ENCODE peak calls at places on chromosome 7, in seven cellular contexts. S is WTC11, M is hepatocyte, L is NB4, X is tibial artery, H is pancreas, V is GM10248. E is an unnamed sample.
A peak's percentile ranks its signal among the peaks of the same experiment; 100 is the strongest.

GRCh38 chr7:351681-352480 is 61.9 kb downstream of the FOXL3 start:
- DNase-seq in X (no peak), L (no peak), H (peak; percentile 72), V (no peak), S (no peak), M (no peak), E (peak; percentile 75)

GRCh38 chr7:24871765-24872164 is 108.2 kb downstream of the OSBPL3 start:
- DNase-seq in M (no peak), S (no peak), V (no peak), X (no peak), H (no peak), L (peak; percentile 51), E (no peak)

GRCh38 chr7:1058821-1059199 is 14.5 kb downstream of the GPR146 start:
- DNase-seq in M (no peak), S (no peak), L (no peak), V (no peak), H (peak; percentile 27), X (no peak), E (peak; percentile 33)

GRCh38 chr7:128893251-128894100 is 17.0 kb downstream of the KCP start:
- DNase-seq in M (no peak), H (peak; percentile 60), L (no peak), V (no peak), S (no peak), X (no peak), E (no peak)

GRCh38 chr7:128783143-128783799 is 7.7 kb upstream of the OPN1SW start:
- DNase-seq in H (no peak), V (no peak), M (peak; percentile 86), L (peak; percentile 76), X (peak; percentile 88), S (peak; percentile 93), E (peak; percentile 25)

GRCh38 chr7:33792547-33793105 is 112.7 kb upstream of the BMPER start:
- DNase-seq in S (no peak), M (no peak), X (no peak), H (no peak), L (no peak), V (no peak), E (no peak)

GRCh38 chr7:144391014-144391413 is 12.5 kb downstream of the NOBOX start:
- DNase-seq in S (no peak), X (no peak), H (no peak), M (no peak), V (no peak), L (no peak), E (no peak)

GRCh38 chr7:70042533-70042932 is 444.3 kb downstream of the AUTS2 start:
- DNase-seq in V (no peak), S (no peak), X (no peak), H (no peak), M (peak; percentile 44), L (peak; percentile 77), E (no peak)

GRCh38 chr7:148712610-148713330 is 14.1 kb downstream of the CUL1 start:
- DNase-seq in M (no peak), L (no peak), H (no peak), S (no peak), X (no peak), V (no peak), E (no peak)

GRCh38 chr7:107924841-107925490 is 34.0 kb downstream of the DLD start:
- DNase-seq in V (peak; percentile 23), H (no peak), L (peak; percentile 60), X (no peak), M (no peak), S (no peak), E (no peak)

GRCh38 chr7:116441534-116441933 is 58.0 kb upstream of the CAV2 start:
- DNase-seq in M (no peak), L (no peak), H (no peak), X (no peak), V (no peak), S (no peak), E (no peak)

GRCh38 chr7:129607471-129608120 is 3.9 kb upstream of the NRF1 start:
- DNase-seq in X (no peak), S (peak; percentile 71), V (peak; percentile 46), M (peak; percentile 35), L (peak; percentile 83), H (no peak), E (peak; percentile 66)

GRCh38 chr7:130695840-130696239 is 9.5 kb upstream of the TSGA13 start:
- DNase-seq in V (peak; percentile 35), H (no peak), M (peak; percentile 23), S (no peak), X (no peak), L (peak; percentile 57), E (no peak)

GRCh38 chr7:92835851-92836488 is 403 bp downstream of the CDK6 start:
- DNase-seq in V (peak; percentile 41), X (peak; percentile 70), S (no peak), M (peak; percentile 28), H (peak; percentile 43), L (peak; percentile 47), E (peak; percentile 62)

GRCh38 chr7:46750321-46750865 is 829.3 kb upstream of the IGFBP3 start:
- DNase-seq in V (no peak), M (no peak), H (no peak), X (no peak), L (no peak), S (no peak), E (no peak)

GRCh38 chr7:2817456-2817855 is 26.7 kb downstream of the GNA12 start:
- DNase-seq in H (no peak), M (no peak), L (no peak), V (no peak), S (no peak), X (no peak), E (no peak)

GRCh38 chr7:27175626-27176342 is 1.7 kb upstream of the HOXA10 start:
- DNase-seq in X (peak; percentile 67), S (no peak), M (no peak), H (no peak), L (no peak), V (no peak), E (no peak)

GRCh38 chr7:156537006-156537405 is 103.6 kb upstream of the RNF32 start:
- DNase-seq in S (no peak), H (no peak), L (no peak), M (no peak), X (no peak), V (no peak), E (no peak)

GRCh38 chr7:27098493-27099223 is 2.9 kb upstream of the HOXA1 start:
- DNase-seq in H (peak; percentile 48), V (peak; percentile 10), L (no peak), X (no peak), M (no peak), S (no peak), E (no peak)

GRCh38 chr7:43691611-43692010 is 37.7 kb downstream of the COA1 start:
- DNase-seq in H (no peak), L (no peak), M (no peak), S (no peak), V (no peak), X (no peak), E (no peak)

GRCh38 chr7:43697690-43698089 is 31.6 kb downstream of the COA1 start:
- DNase-seq in S (no peak), M (no peak), L (no peak), X (no peak), V (no peak), H (no peak), E (peak; percentile 22)

GRCh38 chr7:43692582-43693373 is 36.5 kb downstream of the COA1 start:
- DNase-seq in M (no peak), H (no peak), S (no peak), X (no peak), V (no peak), L (no peak), E (no peak)

GRCh38 chr7:43693687-43694398 is 35.5 kb downstream of the COA1 start:
- DNase-seq in H (no peak), S (no peak), L (no peak), X (no peak), M (no peak), V (no peak), E (no peak)

DNA sequence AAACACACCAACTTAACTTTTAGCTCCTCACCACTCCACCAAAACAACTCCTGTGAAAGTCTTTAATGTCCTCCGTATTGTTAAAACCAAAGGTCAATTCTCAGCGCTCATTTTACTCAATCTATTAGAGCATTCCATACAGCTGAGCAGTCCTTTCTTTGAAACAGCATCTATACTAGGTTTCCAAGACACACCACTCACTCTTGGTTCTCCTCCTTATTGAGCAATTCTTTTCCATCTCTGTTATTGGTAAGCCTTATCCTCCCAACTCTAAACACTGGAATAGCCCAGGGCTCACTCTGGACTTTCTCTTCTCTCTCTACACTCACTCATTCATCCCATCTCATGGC is 34.9 kb downstream of the COA1 start:
- DNase-seq in S (no peak), M (no peak), H (no peak), X (no peak), V (no peak), L (no peak), E (no peak)
- TF ChIP-seq CTCF in S (no peak), M (no peak), H (no peak), X (no peak), V (no peak), L (no peak), E (no peak)

GRCh38 chr7:66837007-66837406 is 84.0 kb upstream of the TMEM248 start:
- DNase-seq in S (peak; percentile 82), H (no peak), V (no peak), L (peak; percentile 86), X (no peak), M (peak; percentile 33), E (peak; percentile 73)
- TF ChIP-seq CTCF in S (peak; percentile 78), H (no peak), V (no peak), L (peak; percentile 87), X (no peak), M (peak; percentile 30), E (peak; percentile 78)

GRCh38 chr7:132782777-132783633 is 206.7 kb upstream of the PLXNA4 start:
- DNase-seq in H (no peak), S (no peak), V (no peak), X (no peak), M (no peak), L (no peak), E (no peak)
- TF ChIP-seq CTCF in H (no peak), S (no peak), V (no peak), X (no peak), M (no peak), L (no peak), E (no peak)

GRCh38 chr7:100894860-100895700 is 608 bp downstream of the ACHE start:
- DNase-seq in X (no peak), S (peak; percentile 95), M (peak; percentile 81), L (peak; percentile 67), V (peak; percentile 73), H (peak; percentile 87), E (peak; percentile 72)
- TF ChIP-seq CTCF in X (peak; percentile 64), S (peak; percentile 89), M (peak; percentile 96), L (peak; percentile 85), V (peak; percentile 95), H (peak; percentile 41), E (peak; percentile 94)

DNA sequence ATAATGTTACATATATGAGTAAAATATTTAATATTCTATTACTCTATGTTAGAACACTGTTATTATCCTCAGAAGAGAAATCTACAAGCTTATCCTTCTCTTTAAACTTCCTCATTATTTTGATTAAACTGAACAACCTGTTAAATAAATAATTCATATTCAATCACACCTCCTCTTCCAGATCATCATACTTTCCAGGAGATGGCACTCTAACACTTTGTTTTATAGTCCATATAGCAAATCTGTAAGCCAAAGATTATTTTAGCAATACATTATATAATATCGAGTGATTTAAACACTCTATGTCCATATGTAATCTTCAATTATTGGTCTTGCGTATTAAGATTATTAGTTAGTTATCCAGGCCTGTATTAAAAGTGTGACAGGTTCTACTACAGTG is 694.1 kb downstream of the ANKRD7 start:
- DNase-seq in H (no peak), S (no peak), V (no peak), X (no peak), M (peak; percentile 22), L (peak; percentile 48), E (no peak)
- TF ChIP-seq CTCF in H (no peak), S (no peak), V (no peak), X (peak; percentile 33), M (peak; percentile 68), L (peak; percentile 2), E (no peak)

GRCh38 chr7:21300692-21301091 is 127.2 kb upstream of the SP4 start:
- DNase-seq in L (peak; percentile 31), V (no peak), H (no peak), M (no peak), S (no peak), X (no peak), E (peak; percentile 15)
- TF ChIP-seq CTCF in L (peak; percentile 42), V (no peak), H (no peak), M (peak; percentile 10), S (no peak), X (no peak), E (peak; percentile 66)

E was measured in activated CD8-positive, alpha-beta T cell treated with anti-CD3 and anti-CD28 coated beads for 36 hours.